ENCODE peak calls at places on chromosomes 13 and 19, in nine cellular contexts. W, I, A, S, L, O, T, M and U are unnamed samples.
A peak's percentile ranks its signal among the peaks of the same experiment; 100 is the strongest.

GRCh38 chr13:24038405-24038804 is 122.1 kb upstream of the SPATA13 start:
- DNase-seq in L (no peak), M (no peak), T (no peak), I (no peak), W (no peak), S (no peak), A (no peak), O (peak; percentile 63), U (no peak)

GRCh38 chr13:45833663-45834062 is 17.9 kb downstream of the SIAH3 start:
- DNase-seq in O (no peak), M (no peak), L (peak; percentile 5), W (peak; percentile 56), T (no peak), A (peak; percentile 17), I (no peak), S (peak; percentile 60), U (no peak)

GRCh38 chr13:36332986-36333385 is 13.2 kb downstream of the SPART start:
- DNase-seq in T (no peak), L (no peak), O (peak; percentile 70), M (no peak), A (no peak), I (no peak), W (no peak), S (no peak), U (no peak)

GRCh38 chr19:46124638-46125115 is at the start of gene IGFL3:
- DNase-seq in I (no peak), L (no peak), S (no peak), W (no peak), A (no peak), O (peak; percentile 54), M (peak; percentile 75), T (no peak), U (no peak)

GRCh38 chr19:38667552-38668205 is 20.2 kb downstream of the ACTN4 start:
- DNase-seq in L (no peak), T (no peak), W (no peak), M (no peak), O (peak; percentile 72), I (no peak), A (no peak), S (no peak), U (no peak)

GRCh38 chr13:113837554-113838355 is 26.1 kb downstream of the GAS6 start:
- DNase-seq in T (peak; percentile 51), O (peak; percentile 98), I (no peak), L (peak; percentile 84), A (peak; percentile 83), M (peak; percentile 97), W (peak; percentile 93), S (peak; percentile 97), U (peak; percentile 96)

GRCh38 chr13:64753606-64754005 is 2476.5 kb downstream of the PCDH9 start:
- DNase-seq in A (no peak), T (no peak), O (peak; percentile 49), M (no peak), W (no peak), S (no peak), L (no peak), I (no peak), U (no peak)

GRCh38 chr19:54376610-54377009 is 11.9 kb upstream of the LAIR1 start:
- DNase-seq in A (no peak), I (no peak), L (no peak), M (no peak), O (no peak), W (no peak), T (no peak), S (no peak), U (no peak)

GRCh38 chr19:31100945-31101344 is 248.3 kb downstream of the TSHZ3 start:
- DNase-seq in L (no peak), S (no peak), W (no peak), I (no peak), M (no peak), T (no peak), A (no peak), O (no peak), U (no peak)

GRCh38 chr13:92143766-92144165 is 745.3 kb downstream of the GPC5 start:
- DNase-seq in I (no peak), O (no peak), A (no peak), M (no peak), T (no peak), S (no peak), W (no peak), L (peak; percentile 19), U (no peak)

GRCh38 chr19:11018179-11018578 is 57.3 kb downstream of the SMARCA4 start:
- DNase-seq in I (no peak), L (no peak), S (no peak), O (peak; percentile 38), T (no peak), W (no peak), M (no peak), A (no peak), U (no peak)

GRCh38 chr13:94168784-94169512 is 310.5 kb downstream of the DCT start:
- DNase-seq in M (no peak), T (no peak), W (no peak), I (no peak), O (peak; percentile 19), L (no peak), A (no peak), S (no peak), U (no peak)

GRCh38 chr19:31253816-31254551 is 95.3 kb downstream of the TSHZ3 start:
- DNase-seq in T (no peak), S (no peak), O (peak; percentile 35), W (no peak), A (no peak), I (no peak), L (no peak), M (no peak), U (no peak)

GRCh38 chr13:103839460-103839859 is 773.2 kb upstream of the SLC10A2 start:
- DNase-seq in W (no peak), T (peak; percentile 72), O (no peak), S (no peak), M (no peak), I (no peak), L (no peak), A (no peak), U (no peak)

GRCh38 chr13:73740681-73741080 is 393.5 kb downstream of the KLF12 start:
- DNase-seq in L (no peak), S (no peak), O (peak; percentile 6), I (no peak), A (no peak), T (no peak), W (peak; percentile 13), M (no peak), U (peak; percentile 66)

GRCh38 chr13:33764716-33765115 is 53.2 kb upstream of the RFC3 start:
- DNase-seq in T (no peak), L (no peak), O (no peak), A (no peak), S (no peak), I (no peak), W (no peak), M (no peak), U (no peak)

GRCh38 chr13:87820221-87820620 is 149.1 kb downstream of the SLITRK5 start:
- DNase-seq in L (no peak), I (no peak), A (no peak), W (no peak), M (no peak), O (no peak), S (no peak), T (no peak), U (no peak)

GRCh38 chr19:58569943-58570670 is 3.0 kb downstream of the MZF1 start:
- DNase-seq in O (no peak), T (no peak), W (no peak), A (no peak), S (no peak), I (no peak), L (no peak), M (no peak), U (peak; percentile 50)

GRCh38 chr19:55348317-55349034 is 6.0 kb downstream of the COX6B2 start:
- DNase-seq in W (no peak), O (no peak), L (no peak), S (no peak), A (no peak), I (no peak), M (no peak), T (no peak), U (no peak)

GRCh38 chr19:33921165-33921564 is 124.5 kb downstream of the KCTD15 start:
- DNase-seq in A (no peak), M (no peak), L (no peak), W (no peak), I (no peak), O (no peak), T (no peak), S (no peak), U (no peak)

GRCh38 chr19:947707-948533 is 22.1 kb downstream of the ARID3A start:
- DNase-seq in L (no peak), W (peak; percentile 53), I (no peak), O (no peak), T (no peak), S (peak; percentile 79), A (no peak), M (no peak), U (peak; percentile 90)

GRCh38 chr19:437027-437426 is 23.8 kb downstream of the SHC2 start:
- DNase-seq in A (no peak), M (no peak), I (no peak), S (no peak), T (no peak), W (no peak), O (no peak), L (no peak), U (no peak)

GRCh38 chr19:6238643-6239281 is 41.0 kb downstream of the MLLT1 start:
- DNase-seq in A (no peak), L (peak; percentile 48), I (no peak), M (no peak), W (peak; percentile 53), T (no peak), O (peak; percentile 33), S (peak; percentile 81), U (peak; percentile 71)

GRCh38 chr19:46065486-46065885 is 24.7 kb upstream of the IGFL4 start:
- DNase-seq in M (no peak), W (no peak), A (no peak), O (peak; percentile 55), S (no peak), T (no peak), I (no peak), L (peak; percentile 55), U (no peak)

GRCh38 chr19:31314156-31314555 is 35.1 kb downstream of the TSHZ3 start:
- DNase-seq in L (no peak), O (peak; percentile 20), S (no peak), M (no peak), I (no peak), A (no peak), T (no peak), W (no peak), U (no peak)

GRCh38 chr13:48892311-48892710 is 83.4 kb upstream of the FNDC3A start:
- DNase-seq in A (no peak), L (no peak), O (peak; percentile 97), S (no peak), W (no peak), T (no peak), I (no peak), M (no peak), U (no peak)

GRCh38 chr13:20127563-20128458 is 33.0 kb downstream of the GJA3 start:
- DNase-seq in W (peak; percentile 69), S (peak; percentile 86), M (no peak), A (peak; percentile 71), T (no peak), O (peak; percentile 53), I (no peak), L (peak; percentile 60), U (peak; percentile 85)

GRCh38 chr13:80654638-80655249 is 313.8 kb upstream of the SPRY2 start:
- DNase-seq in A (no peak), I (no peak), T (no peak), W (no peak), L (peak; percentile 19), O (no peak), S (peak; percentile 40), M (no peak), U (no peak)